ENCODE peak calls at places on chromosomes 3 and 15, in six cellular contexts. Z is activated B cell treated with CpG ODN at 0.5 μM for 24 hours; X is stimulated activated naive CD8-positive, alpha-beta T cell treated with anti-CD3 and anti-CD28 coated beads, Interleukin-15, amount 100 ng/mL, for 72 hours; D is frontal cortex; W is EH; R is NCI-H1694. Q is an unnamed sample.

GRCh38 chr3:11385329-11385728 is 113.1 kb downstream of the ATG7 start:
- DNase-seq in Z (no peak), W (peak; percentile 41), X (no peak), R (no peak), D (no peak), Q (no peak)

GRCh38 chr3:157631468-157631867 is 128.3 kb upstream of the VEPH1 start:
- DNase-seq in W (peak; percentile 59), X (no peak), R (no peak), Z (no peak), D (no peak), Q (no peak)

GRCh38 chr15:45458746-45459403 is 63.7 kb downstream of the SLC30A4 start:
- DNase-seq in R (peak; percentile 60), Z (peak; percentile 61), X (peak; percentile 74), W (peak; percentile 54), D (peak; percentile 68), Q (no peak)

GRCh38 chr15:52503788-52504496 is 24.7 kb downstream of the MYO5A start:
- DNase-seq in X (no peak), Z (no peak), R (no peak), D (no peak), W (peak; percentile 48), Q (no peak)

GRCh38 chr15:56659197-56659596 is 74.1 kb downstream of the ZNF280D start:
- DNase-seq in W (no peak), R (no peak), D (no peak), Z (no peak), X (no peak), Q (no peak)

GRCh38 chr3:13480340-13481318 is 523 bp downstream of the HDAC11 start:
- DNase-seq in Z (no peak), W (no peak), D (peak; percentile 44), X (peak; percentile 44), R (no peak), Q (no peak)

GRCh38 chr3:30035935-30036567 is 570.4 kb upstream of the TGFBR2 start:
- DNase-seq in Z (no peak), W (no peak), R (no peak), X (no peak), D (no peak), Q (no peak)

GRCh38 chr15:96322401-96323249 is 7.9 kb upstream of the NR2F2 start:
- DNase-seq in D (peak; percentile 17), R (no peak), W (peak; percentile 15), Z (no peak), X (no peak), Q (no peak)

GRCh38 chr15:89665449-89666146 is 10.3 kb upstream of the KIF7 start:
- DNase-seq in X (peak; percentile 27), R (no peak), W (peak; percentile 72), Z (no peak), D (peak; percentile 60), Q (no peak)

GRCh38 chr3:25527796-25528195 is 99.7 kb downstream of the RARB start:
- DNase-seq in Z (no peak), R (no peak), W (peak; percentile 44), D (no peak), X (no peak), Q (no peak)

GRCh38 chr3:195101927-195102608 is 168.9 kb downstream of the XXYLT1 start:
- DNase-seq in Z (no peak), R (no peak), W (no peak), D (no peak), X (no peak), Q (no peak)

GRCh38 chr3:123741058-123741511 is 143.0 kb downstream of the MYLK start:
- DNase-seq in W (peak; percentile 76), X (no peak), Z (no peak), D (no peak), R (no peak), Q (no peak)

GRCh38 chr3:49019941-49020334 is 1.6 kb upstream of the DALRD3 start:
- DNase-seq in Z (no peak), W (peak; percentile 44), D (no peak), X (no peak), R (no peak), Q (no peak)

GRCh38 chr15:52076889-52077781 is 35.4 kb downstream of the BCL2L10 start:
- DNase-seq in D (no peak), W (peak; percentile 83), R (no peak), X (no peak), Z (no peak), Q (no peak)

GRCh38 chr3:13790376-13791219 is 89.3 kb downstream of the WNT7A start:
- DNase-seq in Z (no peak), W (no peak), X (no peak), R (no peak), D (no peak), Q (no peak)

GRCh38 chr3:194872669-194872977 is 186.9 kb downstream of the FAM43A start:
- DNase-seq in W (peak; percentile 84), R (no peak), D (no peak), X (no peak), Z (no peak), Q (peak; percentile 40)

Q was measured in AG04449.